ENCODE peak calls at places on chromosomes 12 and 14, in seven cellular contexts. One of them, this sample, is unnamed.

GRCh38 chr14:95849761-95850160 is 26.9 kb upstream of the TUNAR start:
- DNase-seq in sigmoid colon: no peak
- DNase-seq in HFFc6: no peak
- DNase-seq in lung microvascular endothelial cell: no peak
- DNase-seq in MCF 10A: no peak
- DNase-seq in nephron progenitor cell: no peak
- DNase-seq in breast epithelium: no peak
- DNase-seq in this sample: no peak

GRCh38 chr14:51939727-51940126 is 49.6 kb upstream of the RTRAF start:
- DNase-seq in HFFc6: no peak
- DNase-seq in MCF 10A: no peak
- DNase-seq in lung microvascular endothelial cell: peak; percentile 30
- DNase-seq in sigmoid colon: no peak
- DNase-seq in nephron progenitor cell: no peak
- DNase-seq in breast epithelium: no peak
- DNase-seq in this sample: no peak

GRCh38 chr12:54378791-54379400 is 5.6 kb downstream of the ZNF385A start:
- DNase-seq in HFFc6: no peak
- DNase-seq in nephron progenitor cell: peak; percentile 87
- DNase-seq in sigmoid colon: peak; percentile 82
- DNase-seq in breast epithelium: no peak
- DNase-seq in lung microvascular endothelial cell: peak; percentile 44
- DNase-seq in MCF 10A: peak; percentile 52
- DNase-seq in this sample: peak; percentile 54

GRCh38 chr12:31517994-31518393 is 72.9 kb downstream of the DENND5B start:
- DNase-seq in sigmoid colon: no peak
- DNase-seq in lung microvascular endothelial cell: no peak
- DNase-seq in MCF 10A: peak; percentile 34
- DNase-seq in HFFc6: no peak
- DNase-seq in breast epithelium: no peak
- DNase-seq in nephron progenitor cell: no peak
- DNase-seq in this sample: no peak

GRCh38 chr12:59649203-59649602 is 53.4 kb downstream of the SLC16A7 start:
- DNase-seq in nephron progenitor cell: no peak
- DNase-seq in HFFc6: peak; percentile 24
- DNase-seq in MCF 10A: no peak
- DNase-seq in sigmoid colon: no peak
- DNase-seq in lung microvascular endothelial cell: no peak
- DNase-seq in breast epithelium: no peak
- DNase-seq in this sample: no peak

GRCh38 chr14:21068521-21069387 is 1.4 kb upstream of the ARHGEF40 start:
- DNase-seq in MCF 10A: peak; percentile 64
- DNase-seq in HFFc6: peak; percentile 38
- DNase-seq in lung microvascular endothelial cell: peak; percentile 66
- DNase-seq in nephron progenitor cell: peak; percentile 57
- DNase-seq in breast epithelium: no peak
- DNase-seq in sigmoid colon: peak; percentile 83
- DNase-seq in this sample: no peak

GRCh38 chr12:82527165-82527780 is 159.4 kb upstream of the TMTC2 start:
- DNase-seq in nephron progenitor cell: peak; percentile 45
- DNase-seq in lung microvascular endothelial cell: peak; percentile 78
- DNase-seq in MCF 10A: peak; percentile 79
- DNase-seq in sigmoid colon: no peak
- DNase-seq in breast epithelium: no peak
- DNase-seq in HFFc6: peak; percentile 50
- DNase-seq in this sample: peak; percentile 50

GRCh38 chr12:6970096-6970527 is 352 bp downstream of the PHB2 start:
- DNase-seq in lung microvascular endothelial cell: no peak
- DNase-seq in breast epithelium: no peak
- DNase-seq in HFFc6: no peak
- DNase-seq in sigmoid colon: no peak
- DNase-seq in MCF 10A: no peak
- DNase-seq in nephron progenitor cell: peak; percentile 46
- DNase-seq in this sample: no peak

GRCh38 chr12:26520154-26520553 is 312.8 kb downstream of the ITPR2 start:
- DNase-seq in MCF 10A: no peak
- DNase-seq in HFFc6: no peak
- DNase-seq in sigmoid colon: no peak
- DNase-seq in breast epithelium: no peak
- DNase-seq in lung microvascular endothelial cell: no peak
- DNase-seq in nephron progenitor cell: no peak
- DNase-seq in this sample: no peak